ENCODE peak calls at places on chromosome 10, in nine cellular contexts. Y is hypothalamus, Q is hippocampal formation, O is AG20443, A is glutamatergic neuron, I is NCI-H226, M is AG04450, P is GM20000, T is astrocyte of the spinal cord. B is an unnamed sample.
A peak's percentile ranks its signal among the peaks of the same experiment; 100 is the strongest.

GRCh38 chr10:97537186-97537869 is 35.3 kb upstream of the ANKRD2 start:
- DNase-seq in Y (no peak), Q (no peak), O (no peak), A (no peak), I (no peak), M (no peak), P (no peak), T (no peak), B (no peak)

GRCh38 chr10:77566228-77566627 is 71.4 kb downstream of the KCNMA1 start:
- DNase-seq in Y (no peak), Q (no peak), O (peak; percentile 56), A (no peak), I (no peak), M (no peak), P (no peak), T (no peak), B (no peak)

GRCh38 chr10:16612148-16612742 is 90.6 kb upstream of the C1QL3 start:
- DNase-seq in Y (no peak), Q (no peak), O (peak; percentile 35), A (no peak), I (peak; percentile 6), M (peak; percentile 13), P (peak; percentile 46), T (peak; percentile 41), B (no peak)

GRCh38 chr10:133353202-133353959 is 4.4 kb downstream of the FUOM start:
- DNase-seq in Y (no peak), Q (no peak), O (no peak), A (no peak), I (no peak), M (no peak), P (no peak), T (no peak), B (no peak)

GRCh38 chr10:18610517-18610916 is 40.9 kb downstream of the NSUN6 start:
- DNase-seq in Y (no peak), Q (no peak), O (peak; percentile 61), A (no peak), I (peak; percentile 57), M (no peak), P (no peak), T (peak; percentile 80), B (no peak)

GRCh38 chr10:23345861-23346260 is 1.3 kb upstream of the C10orf67 start:
- DNase-seq in Y (no peak), Q (peak; percentile 34), O (no peak), A (no peak), I (peak; percentile 87), M (peak; percentile 67), P (no peak), T (peak; percentile 81), B (no peak)

GRCh38 chr10:123087786-123088185 is 48.0 kb upstream of the HMX3 start:
- DNase-seq in Y (no peak), Q (no peak), O (no peak), A (no peak), I (no peak), M (no peak), P (no peak), T (no peak), B (no peak)

GRCh38 chr10:86079088-86079487 is 287.5 kb downstream of the GRID1 start:
- DNase-seq in Y (no peak), Q (no peak), O (no peak), A (no peak), I (no peak), M (no peak), P (no peak), T (peak; percentile 7), B (no peak)

GRCh38 chr10:3312403-3312802 is 139.8 kb upstream of the PITRM1 start:
- DNase-seq in Y (no peak), Q (no peak), O (no peak), A (no peak), I (no peak), M (no peak), P (no peak), T (no peak), B (no peak)

GRCh38 chr10:131726460-131726861 is 174.3 kb upstream of the PPP2R2D start:
- DNase-seq in Y (no peak), Q (peak; percentile 3), O (no peak), A (no peak), I (no peak), M (no peak), P (no peak), T (no peak), B (no peak)

GRCh38 chr10:88657901-88658300 is 6.3 kb upstream of the LIPF start:
- DNase-seq in Y (no peak), Q (no peak), O (no peak), A (no peak), I (peak; percentile 85), M (no peak), P (no peak), T (peak; percentile 44), B (no peak)

GRCh38 chr10:3010819-3011422 is 56.4 kb upstream of the PFKP start:
- DNase-seq in Y (no peak), Q (no peak), O (no peak), A (no peak), I (no peak), M (no peak), P (no peak), T (no peak), B (no peak)

GRCh38 chr10:117226813-117227451 is 14.0 kb upstream of the SLC18A2 start:
- DNase-seq in Y (no peak), Q (no peak), O (peak; percentile 76), A (peak; percentile 36), I (peak; percentile 23), M (no peak), P (peak; percentile 56), T (no peak), B (no peak)

GRCh38 chr10:63253040-63253439 is 119.9 kb downstream of the NRBF2 start:
- DNase-seq in Y (no peak), Q (no peak), O (no peak), A (no peak), I (no peak), M (no peak), P (no peak), T (no peak), B (no peak)

GRCh38 chr10:85548038-85548437 is 818.6 kb downstream of the GRID1 start:
- DNase-seq in Y (peak; percentile 1), Q (peak; percentile 82), O (peak; percentile 20), A (no peak), I (no peak), M (no peak), P (peak; percentile 6), T (peak; percentile 58), B (no peak)

GRCh38 chr10:11180228-11180627 is 162.6 kb downstream of the CELF2 start:
- DNase-seq in Y (no peak), Q (no peak), O (no peak), A (no peak), I (no peak), M (no peak), P (no peak), T (no peak), B (no peak)

GRCh38 chr10:117603081-117603480 is 60.5 kb downstream of the EMX2 start:
- DNase-seq in Y (no peak), Q (no peak), O (no peak), A (no peak), I (no peak), M (no peak), P (no peak), T (no peak), B (no peak)